ENCODE peak calls at places on chromosomes 5 and 9, in five cellular contexts. S is lung, Q is activated T-cell treated with anti-CD3 and anti-CD28 coated beads for 48 hours, B is HuH-7, U is posterior vena cava. M is an unnamed sample.

GRCh38 chr9:124456341-124457078 is 6.3 kb downstream of the ADGRD2 start:
- DNase-seq in S (no peak), B (no peak), U (peak), Q (no peak), M (no peak)

GRCh38 chr9:129548571-129549135 is 72.2 kb downstream of the C9orf50 start:
- DNase-seq in S (no peak), Q (no peak), B (no peak), U (peak), M (no peak)

GRCh38 chr9:123457586-123457985 is 101.6 kb downstream of the CRB2 start:
- DNase-seq in B (no peak), U (no peak), Q (no peak), S (no peak), M (no peak)

GRCh38 chr9:20015427-20015931 is 226.6 kb upstream of the SLC24A2 start:
- DNase-seq in U (no peak), B (no peak), Q (no peak), S (no peak), M (no peak)

GRCh38 chr5:36273809-36274526 is 27.7 kb downstream of the RANBP3L start:
- DNase-seq in S (no peak), Q (no peak), B (no peak), U (no peak), M (no peak)

GRCh38 chr9:10366171-10366779 is 246.5 kb downstream of the PTPRD start:
- DNase-seq in S (no peak), B (peak), U (no peak), Q (no peak), M (peak)

GRCh38 chr5:109907751-109908150 is 218.0 kb downstream of the MAN2A1 start:
- DNase-seq in B (no peak), S (no peak), U (no peak), Q (no peak), M (no peak)

GRCh38 chr9:87447547-87448432 is 49.9 kb upstream of the DAPK1 start:
- DNase-seq in U (no peak), S (no peak), Q (no peak), B (no peak), M (peak)

GRCh38 chr5:110159202-110159601 is 469.5 kb downstream of the MAN2A1 start:
- DNase-seq in U (no peak), Q (no peak), S (no peak), B (no peak), M (no peak)

GRCh38 chr5:139698461-139699146 is 50.5 kb downstream of the CXXC5 start:
- DNase-seq in U (peak), Q (no peak), S (peak), B (no peak), M (peak)